ENCODE peak calls at places on chromosomes 13 and 19, in four cellular contexts. One of them, this sample, is unnamed.
A peak's percentile ranks its signal among the peaks of the same experiment; 100 is the strongest.

GRCh38 chr19:39679791-39680168 is 24.1 kb downstream of the LGALS16 start:
- DNase-seq in heart left ventricle: no peak
- DNase-seq in D721Med: no peak
- DNase-seq in astrocyte of the spinal cord: no peak
- DNase-seq in this sample: no peak

GRCh38 chr19:6185825-6186193 is 50.3 kb downstream of the ACSBG2 start:
- DNase-seq in D721Med: no peak
- DNase-seq in astrocyte of the spinal cord: no peak
- DNase-seq in heart left ventricle: no peak
- DNase-seq in this sample: no peak

GRCh38 chr19:800360-801029 is 3.2 kb downstream of the PTBP1 start:
- DNase-seq in D721Med: peak; percentile 5
- DNase-seq in astrocyte of the spinal cord: no peak
- DNase-seq in heart left ventricle: no peak
- DNase-seq in this sample: no peak

GRCh38 chr19:29524201-29524911 is 1.4 kb upstream of the VSTM2B start:
- DNase-seq in heart left ventricle: peak; percentile 56
- DNase-seq in astrocyte of the spinal cord: no peak
- DNase-seq in D721Med: no peak
- DNase-seq in this sample: no peak

GRCh38 chr13:72983085-72983768 is 75.6 kb upstream of the KLF5 start:
- DNase-seq in D721Med: no peak
- DNase-seq in heart left ventricle: no peak
- DNase-seq in astrocyte of the spinal cord: peak; percentile 58
- DNase-seq in this sample: no peak

GRCh38 chr19:9877775-9878510 is 42.8 kb downstream of the PIN1 start:
- DNase-seq in astrocyte of the spinal cord: no peak
- DNase-seq in D721Med: no peak
- DNase-seq in heart left ventricle: no peak
- DNase-seq in this sample: no peak

GRCh38 chr13:24627090-24627714 is 53.0 kb upstream of the ATP12A start:
- DNase-seq in astrocyte of the spinal cord: no peak
- DNase-seq in D721Med: peak; percentile 35
- DNase-seq in heart left ventricle: no peak
- DNase-seq in this sample: no peak

GRCh38 chr13:26813626-26814348 is 53.2 kb upstream of the GPR12 start:
- DNase-seq in astrocyte of the spinal cord: no peak
- DNase-seq in heart left ventricle: no peak
- DNase-seq in D721Med: no peak
- DNase-seq in this sample: no peak

GRCh38 chr19:33093420-33094210 is 12.6 kb downstream of the GPATCH1 start:
- DNase-seq in astrocyte of the spinal cord: no peak
- DNase-seq in D721Med: no peak
- DNase-seq in heart left ventricle: no peak
- DNase-seq in this sample: no peak

GRCh38 chr19:24073807-24074206 is 13.2 kb upstream of the ZNF254 start:
- DNase-seq in astrocyte of the spinal cord: no peak
- DNase-seq in heart left ventricle: no peak
- DNase-seq in D721Med: no peak
- DNase-seq in this sample: no peak

GRCh38 chr19:18940791-18941627 is at the start of gene HOMER3:
- DNase-seq in astrocyte of the spinal cord: peak; percentile 29
- DNase-seq in D721Med: peak; percentile 98
- DNase-seq in heart left ventricle: peak; percentile 92
- DNase-seq in this sample: peak; percentile 94
- TF ChIP-seq CTCF in astrocyte of the spinal cord: peak; percentile 44
- TF ChIP-seq CTCF in D721Med: peak; percentile 30
- TF ChIP-seq CTCF in heart left ventricle: peak; percentile 29
- TF ChIP-seq CTCF in this sample: peak; percentile 57

GRCh38 chr13:33394294-33394932 is 108.9 kb upstream of the STARD13 start:
- DNase-seq in heart left ventricle: no peak
- DNase-seq in astrocyte of the spinal cord: no peak
- DNase-seq in D721Med: no peak
- DNase-seq in this sample: no peak

GRCh38 chr13:33392794-33393371 is 107.3 kb upstream of the STARD13 start:
- DNase-seq in astrocyte of the spinal cord: no peak
- DNase-seq in D721Med: no peak
- DNase-seq in heart left ventricle: no peak
- DNase-seq in this sample: no peak

GRCh38 chr13:33383724-33384577 is 98.4 kb upstream of the STARD13 start:
- DNase-seq in D721Med: no peak
- DNase-seq in heart left ventricle: no peak
- DNase-seq in astrocyte of the spinal cord: no peak
- DNase-seq in this sample: no peak

GRCh38 chr13:33388254-33388998 is 102.9 kb upstream of the STARD13 start:
- DNase-seq in heart left ventricle: no peak
- DNase-seq in astrocyte of the spinal cord: no peak
- DNase-seq in D721Med: no peak
- DNase-seq in this sample: no peak
- TF ChIP-seq CTCF in heart left ventricle: no peak
- TF ChIP-seq CTCF in astrocyte of the spinal cord: no peak
- TF ChIP-seq CTCF in D721Med: no peak
- TF ChIP-seq CTCF in this sample: no peak

GRCh38 chr13:38872693-38873092 is 117.9 kb downstream of the STOML3 start:
- DNase-seq in heart left ventricle: no peak
- DNase-seq in D721Med: peak; percentile 23
- DNase-seq in astrocyte of the spinal cord: peak; percentile 64
- DNase-seq in this sample: peak; percentile 57
- TF ChIP-seq CTCF in heart left ventricle: peak; percentile 56
- TF ChIP-seq CTCF in D721Med: peak; percentile 55
- TF ChIP-seq CTCF in astrocyte of the spinal cord: peak; percentile 70
- TF ChIP-seq CTCF in this sample: peak; percentile 78

GRCh38 chr19:55467236-55468053 is 2.9 kb upstream of the C19orf85 start:
- DNase-seq in heart left ventricle: peak; percentile 88
- DNase-seq in D721Med: peak; percentile 73
- DNase-seq in astrocyte of the spinal cord: no peak
- DNase-seq in this sample: peak; percentile 89

GRCh38 chr19:55471266-55471665 is 5.2 kb upstream of the ZNF628 start:
- DNase-seq in astrocyte of the spinal cord: no peak
- DNase-seq in heart left ventricle: no peak
- DNase-seq in D721Med: no peak
- DNase-seq in this sample: no peak

GRCh38 chr19:55466246-55466614 is 1.7 kb upstream of the C19orf85 start:
- DNase-seq in D721Med: no peak
- DNase-seq in astrocyte of the spinal cord: no peak
- DNase-seq in heart left ventricle: no peak
- DNase-seq in this sample: no peak

GRCh38 chr19:55465460-55466245 is 1.1 kb upstream of the C19orf85 start:
- DNase-seq in D721Med: no peak
- DNase-seq in heart left ventricle: no peak
- DNase-seq in astrocyte of the spinal cord: no peak
- DNase-seq in this sample: no peak

GRCh38 chr19:55468054-55468393 is 3.5 kb upstream of the C19orf85 start:
- DNase-seq in astrocyte of the spinal cord: no peak
- DNase-seq in D721Med: no peak
- DNase-seq in heart left ventricle: no peak
- DNase-seq in this sample: no peak
- TF ChIP-seq CTCF in astrocyte of the spinal cord: no peak
- TF ChIP-seq CTCF in D721Med: no peak
- TF ChIP-seq CTCF in heart left ventricle: peak; percentile 6
- TF ChIP-seq CTCF in this sample: no peak

GRCh38 chr13:54415753-54416366 is 1387.2 kb downstream of the OLFM4 start:
- DNase-seq in heart left ventricle: no peak
- DNase-seq in D721Med: no peak
- DNase-seq in astrocyte of the spinal cord: no peak
- DNase-seq in this sample: no peak
- TF ChIP-seq CTCF in heart left ventricle: no peak
- TF ChIP-seq CTCF in D721Med: no peak
- TF ChIP-seq CTCF in astrocyte of the spinal cord: no peak
- TF ChIP-seq CTCF in this sample: no peak

This sample was measured in GM13977.